ENCODE peak calls at places on chromosomes 11 and 22, in ten cellular contexts. I is neural progenitor cell, H is OCI-LY7, D is tibial nerve, X is body of pancreas, A is cardiac muscle cell, N is heart right ventricle, Z is thoracic aorta, Q is thyroid gland, U is left ventricle myocardium inferior. F is an unnamed sample.
A peak's percentile ranks its signal among the peaks of the same experiment; 100 is the strongest.

GRCh38 chr22:17303441-17303839 is 65.8 kb upstream of the CECR2 start:
- DNase-seq in Q (no peak), N (no peak), X (no peak), I (no peak), U (no peak), A (no peak), H (no peak), D (no peak), Z (no peak), F (no peak)

GRCh38 chr11:2521681-2522630 is 77.1 kb downstream of the KCNQ1 start:
- DNase-seq in X (peak; percentile 14), Z (no peak), H (no peak), N (no peak), Q (peak; percentile 98), I (peak; percentile 1), D (no peak), A (no peak), U (peak; percentile 10), F (no peak)

GRCh38 chr22:39559456-39560105 is 11.0 kb upstream of the CACNA1I start:
- DNase-seq in Q (peak; percentile 75), N (no peak), U (no peak), Z (no peak), A (peak; percentile 43), I (peak; percentile 67), H (peak; percentile 22), D (no peak), X (no peak), F (no peak)

GRCh38 chr11:23090659-23091058 is 230.4 kb upstream of the CCDC179 start:
- DNase-seq in N (no peak), Q (no peak), X (no peak), I (no peak), A (no peak), D (no peak), U (no peak), Z (no peak), H (no peak), F (no peak)

GRCh38 chr11:37107415-37107814 is 509.4 kb upstream of the RAG2 start:
- DNase-seq in Z (no peak), Q (no peak), U (no peak), I (no peak), N (no peak), D (no peak), X (no peak), H (no peak), A (no peak), F (no peak)

GRCh38 chr11:71144010-71144409 is 108.4 kb downstream of the SHANK2 start:
- DNase-seq in H (no peak), X (no peak), D (no peak), N (no peak), U (no peak), A (no peak), Z (no peak), Q (no peak), I (no peak), F (no peak)

GRCh38 chr11:132504501-132505041 is 1027.7 kb downstream of the OPCML start:
- DNase-seq in X (no peak), I (peak; percentile 22), N (no peak), Q (no peak), A (no peak), U (no peak), D (no peak), Z (no peak), H (no peak), F (no peak)

GRCh38 chr22:49525776-49526535 is 301.7 kb downstream of the BRD1 start:
- DNase-seq in Q (peak; percentile 18), H (no peak), A (no peak), Z (no peak), N (no peak), U (no peak), X (no peak), I (no peak), D (no peak), F (no peak)

GRCh38 chr11:17985517-17985916 is 27.3 kb downstream of the SERGEF start:
- DNase-seq in U (no peak), A (peak; percentile 11), Q (peak; percentile 67), X (peak; percentile 23), H (no peak), N (peak; percentile 7), I (no peak), Z (no peak), D (no peak), F (peak; percentile 85)

GRCh38 chr11:17987826-17988225 is 25.0 kb downstream of the SERGEF start:
- DNase-seq in A (no peak), Q (no peak), X (no peak), U (no peak), D (no peak), Z (no peak), H (no peak), I (no peak), N (no peak), F (no peak)

GRCh38 chr11:17988465-17988864 is 24.4 kb downstream of the SERGEF start:
- DNase-seq in X (no peak), A (no peak), Q (peak; percentile 62), Z (no peak), D (no peak), U (no peak), N (no peak), I (no peak), H (peak; percentile 28), F (no peak)

GRCh38 chr11:17986007-17986710 is 26.7 kb downstream of the SERGEF start:
- DNase-seq in A (no peak), N (no peak), U (peak; percentile 28), I (no peak), Z (no peak), Q (peak; percentile 62), X (no peak), H (no peak), D (peak; percentile 12), F (peak; percentile 55)

GRCh38 chr11:17986711-17987220 is 26.1 kb downstream of the SERGEF start:
- DNase-seq in U (no peak), X (no peak), A (no peak), Q (no peak), Z (no peak), D (no peak), N (no peak), H (no peak), I (no peak), F (no peak)
- TF ChIP-seq CTCF in U (no peak), X (no peak), A (peak; percentile 25), Q (no peak), Z (no peak), D (no peak), N (no peak), H (peak; percentile 36), I (no peak), F (no peak)

GRCh38 chr11:19987243-19987870 is 172.9 kb downstream of the DBX1 start:
- DNase-seq in H (no peak), D (no peak), A (peak; percentile 68), Q (no peak), I (no peak), N (no peak), Z (no peak), U (no peak), X (no peak), F (no peak)

GRCh38 chr11:19982761-19983495 is 177.3 kb downstream of the DBX1 start:
- DNase-seq in U (no peak), X (no peak), D (no peak), I (no peak), H (no peak), N (no peak), Q (no peak), Z (no peak), A (no peak), F (no peak)

GRCh38 chr11:19984048-19984742 is 176.1 kb downstream of the DBX1 start:
- DNase-seq in N (no peak), H (no peak), I (no peak), Z (no peak), D (no peak), Q (peak; percentile 26), U (no peak), X (no peak), A (no peak), F (no peak)

GRCh38 chr11:19988598-19988997 is 171.7 kb downstream of the DBX1 start:
- DNase-seq in N (peak; percentile 18), Q (peak; percentile 96), Z (peak; percentile 31), D (no peak), X (no peak), A (no peak), U (peak; percentile 25), I (peak; percentile 64), H (no peak), F (no peak)

DNA sequence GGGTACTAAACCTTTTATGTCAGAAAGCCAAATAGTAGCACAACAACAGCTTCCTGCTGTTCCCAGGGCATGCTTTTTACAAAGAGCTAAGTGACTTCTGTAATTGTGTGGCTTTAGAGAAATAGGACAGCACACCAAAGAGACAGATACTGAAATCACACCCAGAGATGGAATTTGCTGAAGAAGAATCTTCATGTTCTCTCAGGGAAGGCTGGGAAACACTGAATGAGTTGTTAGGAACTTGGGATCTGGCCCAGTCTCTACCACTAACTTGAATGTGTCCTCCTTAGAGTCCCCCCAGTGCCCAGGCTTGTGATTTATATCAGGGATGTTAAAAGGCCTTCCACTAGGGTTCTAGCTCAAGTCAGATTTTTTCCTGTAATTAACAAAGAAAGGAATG is 175.2 kb downstream of the DBX1 start:
- DNase-seq in U (no peak), I (no peak), X (no peak), H (no peak), D (no peak), N (no peak), Z (no peak), A (no peak), Q (no peak), F (no peak)
- H3K27ac ChIP-seq in U (no peak overlapping the region), I (no peak overlapping the region), X (no peak overlapping the region), H (no peak overlapping the region), D (no peak overlapping the region), N (no peak overlapping the region), Z (peak overlapping the region; percentile 19), A (no peak overlapping the region), Q (peak overlapping the region; percentile 69), F (no peak overlapping the region)

GRCh38 chr11:86486261-86487030 is 111.8 kb downstream of the CCDC81 start:
- DNase-seq in U (no peak), X (no peak), N (no peak), Q (no peak), H (no peak), A (no peak), D (no peak), Z (no peak), I (no peak), F (no peak)

GRCh38 chr11:86488553-86488952 is 113.9 kb downstream of the CCDC81 start:
- DNase-seq in Q (no peak), A (no peak), D (no peak), H (no peak), X (no peak), N (no peak), I (no peak), Z (no peak), U (no peak), F (no peak)

GRCh38 chr11:86489442-86489841 is 114.8 kb downstream of the CCDC81 start:
- DNase-seq in U (no peak), Z (no peak), X (no peak), H (no peak), I (no peak), Q (no peak), D (no peak), A (no peak), N (no peak), F (no peak)

GRCh38 chr11:86484795-86485166 is 110.1 kb downstream of the CCDC81 start:
- DNase-seq in X (no peak), A (no peak), Q (no peak), I (no peak), H (no peak), D (no peak), Z (no peak), U (no peak), N (no peak), F (no peak)

DNA sequence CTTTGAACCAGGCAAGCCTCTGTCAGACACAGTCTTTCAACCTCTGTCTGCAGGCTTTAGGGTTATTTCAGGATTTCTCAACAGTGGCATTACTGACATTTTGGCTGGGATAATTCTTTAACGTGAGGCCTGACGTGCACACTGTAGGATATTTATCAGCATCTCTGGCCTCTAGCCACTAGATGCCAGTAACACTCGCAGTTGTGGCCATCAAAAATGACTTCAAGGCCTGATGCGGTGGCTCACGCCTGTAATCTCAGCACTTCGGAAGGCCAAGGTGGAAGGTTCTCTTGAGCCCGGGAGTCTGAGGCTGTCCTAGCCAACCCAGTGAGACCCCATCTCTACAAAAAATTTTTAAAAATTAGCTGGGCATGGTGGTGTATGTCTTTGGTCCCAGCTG is 113.0 kb downstream of the CCDC81 start:
- DNase-seq in A (no peak), I (no peak), X (no peak), U (no peak), N (no peak), D (no peak), H (no peak), Z (no peak), Q (no peak), F (no peak)
- TF ChIP-seq CTCF in A (no peak), I (no peak), X (no peak), U (no peak), N (no peak), D (no peak), H (no peak), Z (no peak), Q (no peak), F (no peak)

GRCh38 chr11:65793144-65793581 is 6.3 kb downstream of the OVOL1 start:
- DNase-seq in H (no peak), I (no peak), A (no peak), N (no peak), Q (peak; percentile 98), U (no peak), D (no peak), X (peak; percentile 90), Z (no peak), F (peak; percentile 89)
- H3K27ac ChIP-seq in H (no peak overlapping the region), I (no peak overlapping the region), A (no peak overlapping the region), N (no peak overlapping the region), Q (no peak overlapping the region), U (no peak overlapping the region), D (no peak overlapping the region), X (peak overlapping the region; percentile 65), Z (no peak overlapping the region), F (peak overlapping the region; percentile 73)

F was measured in RWPE1.